ENCODE peak calls at places on chromosomes 3 and 15, in six cellular contexts. One of them, this sample, is unnamed.

GRCh38 chr15:51879555-51879954 is 50.1 kb downstream of the TMOD3 start:
- DNase-seq in H7: no peak
- DNase-seq in heart left ventricle: no peak
- DNase-seq in effector memory CD4-positive, alpha-beta T cell: no peak
- DNase-seq in fibroblast of lung: peak; percentile 81
- DNase-seq in lung: no peak
- DNase-seq in this sample: no peak

GRCh38 chr3:150059729-150060128 is 89.0 kb upstream of the PFN2 start:
- DNase-seq in H7: no peak
- DNase-seq in lung: peak; percentile 13
- DNase-seq in fibroblast of lung: peak; percentile 51
- DNase-seq in effector memory CD4-positive, alpha-beta T cell: no peak
- DNase-seq in heart left ventricle: no peak
- DNase-seq in this sample: no peak

GRCh38 chr15:37246856-37247255 is 146.5 kb upstream of the MEIS2 start:
- DNase-seq in heart left ventricle: no peak
- DNase-seq in effector memory CD4-positive, alpha-beta T cell: no peak
- DNase-seq in lung: no peak
- DNase-seq in H7: no peak
- DNase-seq in fibroblast of lung: no peak
- DNase-seq in this sample: peak; percentile 18

GRCh38 chr3:50356553-50356952 is 2.8 kb downstream of the TMEM115 start:
- DNase-seq in lung: peak; percentile 53
- DNase-seq in heart left ventricle: peak; percentile 72
- DNase-seq in H7: peak; percentile 41
- DNase-seq in effector memory CD4-positive, alpha-beta T cell: no peak
- DNase-seq in fibroblast of lung: no peak
- DNase-seq in this sample: no peak

GRCh38 chr3:176514297-176514696 is 683.0 kb downstream of the TBL1XR1 start:
- DNase-seq in H7: peak; percentile 18
- DNase-seq in lung: no peak
- DNase-seq in effector memory CD4-positive, alpha-beta T cell: no peak
- DNase-seq in fibroblast of lung: peak; percentile 34
- DNase-seq in heart left ventricle: no peak
- DNase-seq in this sample: peak; percentile 97

GRCh38 chr15:80906159-80906775 is 83.4 kb downstream of the MESD start:
- DNase-seq in heart left ventricle: no peak
- DNase-seq in fibroblast of lung: peak; percentile 50
- DNase-seq in lung: no peak
- DNase-seq in effector memory CD4-positive, alpha-beta T cell: no peak
- DNase-seq in H7: no peak
- DNase-seq in this sample: no peak

GRCh38 chr3:122055215-122055614 is at the start of gene CD86:
- DNase-seq in heart left ventricle: no peak
- DNase-seq in effector memory CD4-positive, alpha-beta T cell: no peak
- DNase-seq in fibroblast of lung: no peak
- DNase-seq in lung: no peak
- DNase-seq in H7: no peak
- DNase-seq in this sample: no peak

GRCh38 chr3:178072391-178072790 is 463.8 kb upstream of the KCNMB2 start:
- DNase-seq in effector memory CD4-positive, alpha-beta T cell: no peak
- DNase-seq in lung: no peak
- DNase-seq in fibroblast of lung: peak; percentile 22
- DNase-seq in H7: no peak
- DNase-seq in heart left ventricle: no peak
- DNase-seq in this sample: no peak

GRCh38 chr15:99424131-99424571 is 141.6 kb upstream of the MEF2A start:
- DNase-seq in effector memory CD4-positive, alpha-beta T cell: no peak
- DNase-seq in fibroblast of lung: no peak
- DNase-seq in H7: no peak
- DNase-seq in heart left ventricle: peak; percentile 19
- DNase-seq in lung: no peak
- DNase-seq in this sample: no peak

GRCh38 chr3:52860424-52860768 is 25.6 kb upstream of the MUSTN1 start:
- DNase-seq in H7: no peak
- DNase-seq in heart left ventricle: no peak
- DNase-seq in lung: no peak
- DNase-seq in effector memory CD4-positive, alpha-beta T cell: no peak
- DNase-seq in fibroblast of lung: no peak
- DNase-seq in this sample: no peak

GRCh38 chr3:157527471-157527881 is 24.3 kb upstream of the VEPH1 start:
- DNase-seq in H7: no peak
- DNase-seq in effector memory CD4-positive, alpha-beta T cell: no peak
- DNase-seq in fibroblast of lung: peak; percentile 72
- DNase-seq in heart left ventricle: no peak
- DNase-seq in lung: no peak
- DNase-seq in this sample: no peak

GRCh38 chr3:143429628-143430514 is 310.3 kb downstream of the CHST2 start:
- DNase-seq in heart left ventricle: no peak
- DNase-seq in effector memory CD4-positive, alpha-beta T cell: no peak
- DNase-seq in lung: no peak
- DNase-seq in H7: peak; percentile 13
- DNase-seq in fibroblast of lung: peak; percentile 58
- DNase-seq in this sample: peak; percentile 13

GRCh38 chr3:151305081-151305777 is 11.4 kb downstream of the GPR87 start:
- DNase-seq in effector memory CD4-positive, alpha-beta T cell: no peak
- DNase-seq in fibroblast of lung: peak; percentile 99
- DNase-seq in H7: peak; percentile 27
- DNase-seq in heart left ventricle: no peak
- DNase-seq in lung: peak; percentile 71
- DNase-seq in this sample: peak; percentile 93

GRCh38 chr3:66133050-66133757 is 87.6 kb upstream of the SLC25A26 start:
- DNase-seq in H7: no peak
- DNase-seq in heart left ventricle: no peak
- DNase-seq in effector memory CD4-positive, alpha-beta T cell: no peak
- DNase-seq in lung: no peak
- DNase-seq in fibroblast of lung: peak; percentile 85
- DNase-seq in this sample: no peak

GRCh38 chr3:129984124-129984523 is 9.6 kb downstream of the TRH start:
- DNase-seq in H7: peak; percentile 43
- DNase-seq in lung: no peak
- DNase-seq in heart left ventricle: no peak
- DNase-seq in fibroblast of lung: no peak
- DNase-seq in effector memory CD4-positive, alpha-beta T cell: no peak
- DNase-seq in this sample: peak; percentile 56

GRCh38 chr3:191568206-191568605 is 107.2 kb downstream of the PYDC2 start:
- DNase-seq in heart left ventricle: no peak
- DNase-seq in H7: no peak
- DNase-seq in fibroblast of lung: no peak
- DNase-seq in effector memory CD4-positive, alpha-beta T cell: no peak
- DNase-seq in lung: no peak
- DNase-seq in this sample: no peak

GRCh38 chr3:5489536-5489935 is 302.0 kb downstream of the EDEM1 start:
- DNase-seq in heart left ventricle: no peak
- DNase-seq in H7: no peak
- DNase-seq in lung: no peak
- DNase-seq in effector memory CD4-positive, alpha-beta T cell: no peak
- DNase-seq in fibroblast of lung: no peak
- DNase-seq in this sample: no peak

GRCh38 chr3:125593991-125594574 is 1.2 kb downstream of the OSBPL11 start:
- DNase-seq in fibroblast of lung: no peak
- DNase-seq in lung: no peak
- DNase-seq in effector memory CD4-positive, alpha-beta T cell: no peak
- DNase-seq in H7: no peak
- DNase-seq in heart left ventricle: no peak
- DNase-seq in this sample: no peak

GRCh38 chr3:50242778-50243551 is 7.0 kb downstream of the GNAI2 start:
- DNase-seq in lung: peak; percentile 80
- DNase-seq in H7: peak; percentile 70
- DNase-seq in heart left ventricle: peak; percentile 84
- DNase-seq in effector memory CD4-positive, alpha-beta T cell: peak; percentile 49
- DNase-seq in fibroblast of lung: peak; percentile 76
- DNase-seq in this sample: peak; percentile 60

GRCh38 chr15:85010114-85010471 is 28.4 kb downstream of the PDE8A start:
- DNase-seq in lung: no peak
- DNase-seq in effector memory CD4-positive, alpha-beta T cell: no peak
- DNase-seq in H7: no peak
- DNase-seq in fibroblast of lung: no peak
- DNase-seq in heart left ventricle: no peak
- DNase-seq in this sample: no peak

GRCh38 chr3:49053543-49053942 is 24.3 kb upstream of the IMPDH2 start:
- DNase-seq in lung: no peak
- DNase-seq in H7: no peak
- DNase-seq in effector memory CD4-positive, alpha-beta T cell: no peak
- DNase-seq in fibroblast of lung: no peak
- DNase-seq in heart left ventricle: no peak
- DNase-seq in this sample: no peak

GRCh38 chr3:133676336-133677118 is 14.8 kb upstream of the TOPBP1 start:
- DNase-seq in fibroblast of lung: no peak
- DNase-seq in lung: no peak
- DNase-seq in heart left ventricle: no peak
- DNase-seq in effector memory CD4-positive, alpha-beta T cell: no peak
- DNase-seq in H7: peak; percentile 46
- DNase-seq in this sample: peak; percentile 17

GRCh38 chr3:161991901-161992300 is 495.3 kb downstream of the OTOL1 start:
- DNase-seq in fibroblast of lung: no peak
- DNase-seq in effector memory CD4-positive, alpha-beta T cell: no peak
- DNase-seq in lung: no peak
- DNase-seq in heart left ventricle: no peak
- DNase-seq in H7: no peak
- DNase-seq in this sample: no peak

GRCh38 chr15:98689431-98689861 is 41.1 kb downstream of the IGF1R start:
- DNase-seq in fibroblast of lung: peak; percentile 53
- DNase-seq in effector memory CD4-positive, alpha-beta T cell: no peak
- DNase-seq in H7: no peak
- DNase-seq in heart left ventricle: no peak
- DNase-seq in lung: no peak
- DNase-seq in this sample: no peak

GRCh38 chr3:106518516-106518915 is 649.7 kb upstream of the CBLB start:
- DNase-seq in effector memory CD4-positive, alpha-beta T cell: no peak
- DNase-seq in lung: no peak
- DNase-seq in H7: no peak
- DNase-seq in heart left ventricle: no peak
- DNase-seq in fibroblast of lung: peak; percentile 74
- DNase-seq in this sample: no peak

GRCh38 chr3:64560802-64561502 is 126.8 kb downstream of the ADAMTS9 start:
- DNase-seq in H7: no peak
- DNase-seq in heart left ventricle: no peak
- DNase-seq in lung: no peak
- DNase-seq in effector memory CD4-positive, alpha-beta T cell: no peak
- DNase-seq in fibroblast of lung: no peak
- DNase-seq in this sample: no peak

GRCh38 chr15:59315914-59316428 is 56.7 kb downstream of the MYO1E start:
- DNase-seq in heart left ventricle: no peak
- DNase-seq in fibroblast of lung: peak; percentile 96
- DNase-seq in effector memory CD4-positive, alpha-beta T cell: no peak
- DNase-seq in lung: peak; percentile 77
- DNase-seq in H7: no peak
- DNase-seq in this sample: no peak

GRCh38 chr3:134617608-134618472 is 33.0 kb downstream of the KY start:
- DNase-seq in lung: no peak
- DNase-seq in effector memory CD4-positive, alpha-beta T cell: no peak
- DNase-seq in H7: no peak
- DNase-seq in fibroblast of lung: no peak
- DNase-seq in heart left ventricle: no peak
- DNase-seq in this sample: no peak

GRCh38 chr3:143331336-143331735 is 211.8 kb downstream of the CHST2 start:
- DNase-seq in lung: no peak
- DNase-seq in effector memory CD4-positive, alpha-beta T cell: no peak
- DNase-seq in H7: no peak
- DNase-seq in fibroblast of lung: peak; percentile 42
- DNase-seq in heart left ventricle: no peak
- DNase-seq in this sample: no peak

DNA sequence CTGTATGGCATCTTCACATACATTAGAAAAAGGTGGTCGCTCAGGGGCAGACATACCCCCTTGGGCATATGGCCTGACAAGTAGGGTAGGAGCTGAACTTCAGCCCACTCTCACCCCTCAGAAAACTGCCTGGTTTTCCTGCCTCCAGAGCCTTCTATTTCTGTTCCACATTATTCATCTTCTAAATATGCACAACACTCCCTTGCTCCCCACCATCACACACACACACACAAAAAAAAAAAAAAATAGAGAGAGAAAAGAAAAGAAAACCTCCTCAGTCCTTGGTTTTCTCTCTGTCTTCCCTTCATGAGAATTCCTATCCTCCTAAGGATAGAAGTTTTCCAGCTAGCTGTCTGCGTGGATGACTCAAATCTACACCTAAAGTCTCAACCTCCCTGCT is 5.6 kb upstream of the ROPN1 start:
- DNase-seq in fibroblast of lung: peak; percentile 44
- DNase-seq in effector memory CD4-positive, alpha-beta T cell: no peak
- DNase-seq in H7: no peak
- DNase-seq in lung: no peak
- DNase-seq in heart left ventricle: no peak
- DNase-seq in this sample: no peak
- H3K27me3 ChIP-seq in fibroblast of lung: peaks cover 29% of the 10 kb centered on the region
- H3K27me3 ChIP-seq in effector memory CD4-positive, alpha-beta T cell: no peaks in the 10 kb centered on the region
- H3K27me3 ChIP-seq in H7: peaks cover 20% of the 10 kb centered on the region
- H3K27me3 ChIP-seq in lung: no peaks in the 10 kb centered on the region
- H3K27me3 ChIP-seq in heart left ventricle: no peaks in the 10 kb centered on the region
- H3K27me3 ChIP-seq in this sample: peaks cover 33% of the 10 kb centered on the region

DNA sequence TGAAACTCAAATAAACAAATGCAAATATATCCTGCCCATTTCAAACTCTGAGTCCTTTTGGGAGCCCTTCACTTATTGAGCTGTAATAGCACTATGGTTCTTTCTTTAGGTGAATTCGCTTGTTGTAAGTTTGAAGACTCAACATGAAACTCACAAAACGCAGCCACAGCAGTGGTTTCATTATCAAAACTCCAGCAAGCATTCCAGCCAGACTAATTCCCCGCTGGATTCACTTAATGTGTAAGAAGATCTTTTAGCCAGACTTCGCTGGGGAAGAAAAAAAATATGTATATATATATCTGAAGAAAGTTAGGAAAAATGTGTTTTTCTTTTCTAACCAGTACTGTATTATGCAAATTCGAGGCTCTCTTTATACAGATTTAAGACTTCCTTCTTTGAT is 241.1 kb downstream of the WNT5A start:
- DNase-seq in H7: no peak
- DNase-seq in lung: no peak
- DNase-seq in fibroblast of lung: no peak
- DNase-seq in effector memory CD4-positive, alpha-beta T cell: no peak
- DNase-seq in heart left ventricle: no peak
- DNase-seq in this sample: no peak
- H3K27me3 ChIP-seq in H7: no peaks in the 10 kb centered on the region
- H3K27me3 ChIP-seq in lung: no peaks in the 10 kb centered on the region
- H3K27me3 ChIP-seq in fibroblast of lung: no peaks in the 10 kb centered on the region
- H3K27me3 ChIP-seq in effector memory CD4-positive, alpha-beta T cell: no peaks in the 10 kb centered on the region
- H3K27me3 ChIP-seq in heart left ventricle: no peaks in the 10 kb centered on the region
- H3K27me3 ChIP-seq in this sample: no peaks in the 10 kb centered on the region

GRCh38 chr15:28101201-28101600 is 2.1 kb upstream of the OCA2 start:
- DNase-seq in H7: peak; percentile 35
- DNase-seq in heart left ventricle: no peak
- DNase-seq in fibroblast of lung: no peak
- DNase-seq in effector memory CD4-positive, alpha-beta T cell: no peak
- DNase-seq in lung: no peak
- DNase-seq in this sample: no peak
- H3K27me3 ChIP-seq in H7: peaks cover 62% of the 10 kb centered on the region
- H3K27me3 ChIP-seq in heart left ventricle: peaks cover 47% of the 10 kb centered on the region
- H3K27me3 ChIP-seq in fibroblast of lung: peaks cover 32% of the 10 kb centered on the region
- H3K27me3 ChIP-seq in effector memory CD4-positive, alpha-beta T cell: peaks cover 18% of the 10 kb centered on the region
- H3K27me3 ChIP-seq in lung: no peaks in the 10 kb centered on the region
- H3K27me3 ChIP-seq in this sample: peaks cover 62% of the 10 kb centered on the region

GRCh38 chr3:13663781-13664535 is 115.0 kb downstream of the FBLN2 start:
- DNase-seq in H7: no peak
- DNase-seq in fibroblast of lung: no peak
- DNase-seq in effector memory CD4-positive, alpha-beta T cell: no peak
- DNase-seq in heart left ventricle: no peak
- DNase-seq in lung: no peak
- DNase-seq in this sample: no peak
- H3K27me3 ChIP-seq in H7: no peaks in the 10 kb centered on the region
- H3K27me3 ChIP-seq in fibroblast of lung: no peaks in the 10 kb centered on the region
- H3K27me3 ChIP-seq in effector memory CD4-positive, alpha-beta T cell: no peaks in the 10 kb centered on the region
- H3K27me3 ChIP-seq in heart left ventricle: peaks cover 46% of the 10 kb centered on the region
- H3K27me3 ChIP-seq in lung: no peaks in the 10 kb centered on the region
- H3K27me3 ChIP-seq in this sample: no peaks in the 10 kb centered on the region